ENCODE peak calls at places on chromosomes 5 and 9, in four cellular contexts. C is ovary, Q is heart left ventricle, B is PC-9. K is an unnamed sample.

GRCh38 chr5:111143910-111144309 is 51.8 kb downstream of the WDR36 start:
- DNase-seq in C (peak; percentile 78), Q (peak; percentile 67), B (no peak), K (peak; percentile 36)

GRCh38 chr9:4092793-4093709 is 206.8 kb downstream of the GLIS3 start:
- DNase-seq in C (no peak), Q (no peak), B (no peak), K (no peak)

GRCh38 chr5:139671096-139671841 is 23.1 kb downstream of the CXXC5 start:
- DNase-seq in C (no peak), Q (peak; percentile 83), B (no peak), K (peak; percentile 74)

GRCh38 chr5:113068559-113068958 is 92.0 kb downstream of the DCP2 start:
- DNase-seq in C (no peak), Q (no peak), B (no peak), K (no peak)

GRCh38 chr5:9782806-9783560 is 152.8 kb upstream of the TAS2R1 start:
- DNase-seq in C (no peak), Q (no peak), B (no peak), K (no peak)

GRCh38 chr5:13569088-13569715 is 375.3 kb downstream of the DNAH5 start:
- DNase-seq in C (no peak), Q (no peak), B (no peak), K (no peak)

GRCh38 chr5:1230551-1230950 is 5.4 kb downstream of the SLC6A18 start:
- DNase-seq in C (no peak), Q (no peak), B (no peak), K (no peak)

GRCh38 chr5:59487068-59487686 is 406.3 kb downstream of the PDE4D start:
- DNase-seq in C (no peak), Q (no peak), B (no peak), K (no peak)

GRCh38 chr5:123209163-123210013 is 120.3 kb downstream of the PRDM6 start:
- DNase-seq in C (no peak), Q (no peak), B (peak; percentile 6), K (peak; percentile 75)

GRCh38 chr9:95506692-95507455 is 9.9 kb downstream of the PTCH1 start:
- DNase-seq in C (peak; percentile 59), Q (peak; percentile 71), B (peak; percentile 32), K (peak; percentile 62)

GRCh38 chr9:14403112-14403511 is 89.2 kb upstream of the NFIB start:
- DNase-seq in C (no peak), Q (no peak), B (no peak), K (no peak)

GRCh38 chr5:160342413-160342941 is 27.9 kb downstream of the C1QTNF2 start:
- DNase-seq in C (peak; percentile 55), Q (no peak), B (peak; percentile 31), K (peak; percentile 22)

GRCh38 chr5:91469517-91470165 is 86.5 kb upstream of the ARRDC3 start:
- DNase-seq in C (no peak), Q (no peak), B (peak; percentile 5), K (no peak)

GRCh38 chr9:130473521-130473920 is 28.8 kb downstream of the ASS1 start:
- DNase-seq in C (no peak), Q (no peak), B (no peak), K (no peak)

GRCh38 chr5:168269950-168270349 is 21.5 kb upstream of the WWC1 start:
- DNase-seq in C (no peak), Q (no peak), B (peak; percentile 26), K (no peak)

GRCh38 chr5:173327084-173327947 is 898 bp downstream of the STC2 start:
- DNase-seq in C (no peak), Q (no peak), B (peak; percentile 31), K (peak; percentile 59)

GRCh38 chr5:169804861-169805260 is 167.8 kb downstream of the DOCK2 start:
- DNase-seq in C (no peak), Q (no peak), B (no peak), K (no peak)

GRCh38 chr5:34490501-34491250 is 165.5 kb upstream of the RAI14 start:
- DNase-seq in C (no peak), Q (no peak), B (no peak), K (no peak)

GRCh38 chr5:90014420-90014819 is 395.1 kb downstream of the CETN3 start:
- DNase-seq in C (no peak), Q (no peak), B (no peak), K (no peak)

GRCh38 chr5:98564836-98565235 is 208.6 kb upstream of the RGMB start:
- DNase-seq in C (no peak), Q (no peak), B (no peak), K (no peak)

GRCh38 chr5:143401846-143402463 is 1.5 kb downstream of the NR3C1 start:
- DNase-seq in C (no peak), Q (no peak), B (peak; percentile 4), K (peak; percentile 14)

GRCh38 chr5:14663734-14664269 is 716 bp upstream of the OTULIN start:
- DNase-seq in C (no peak), Q (no peak), B (no peak), K (no peak)

GRCh38 chr5:143059355-143059754 is 289.2 kb downstream of the ARHGAP26 start:
- DNase-seq in C (no peak), Q (no peak), B (no peak), K (no peak)

GRCh38 chr5:1118738-1119137 is 6.9 kb upstream of the SLC12A7 start:
- DNase-seq in C (peak; percentile 67), Q (no peak), B (peak; percentile 71), K (no peak)

GRCh38 chr9:65432051-65432450 is 147.0 kb upstream of the FOXD4L5 start:
- DNase-seq in C (no peak), Q (no peak), B (no peak), K (no peak)

GRCh38 chr9:91515074-91515687 is 91.5 kb upstream of the NFIL3 start:
- DNase-seq in C (peak; percentile 37), Q (no peak), B (no peak), K (no peak)

GRCh38 chr5:112653638-112654037 is 84.0 kb upstream of the APC start:
- DNase-seq in C (no peak), Q (no peak), B (no peak), K (no peak)

GRCh38 chr9:84322830-84323229 is 17.7 kb downstream of the SLC28A3 start:
- DNase-seq in C (no peak), Q (no peak), B (no peak), K (peak; percentile 78)

GRCh38 chr9:106953166-106953565 is 90.2 kb downstream of the ZNF462 start:
- DNase-seq in C (peak; percentile 26), Q (no peak), B (no peak), K (peak; percentile 36)

GRCh38 chr5:11027660-11028059 is 266.6 kb upstream of the DAP start:
- DNase-seq in C (no peak), Q (no peak), B (no peak), K (no peak)

GRCh38 chr5:176732736-176733585 is 77.4 kb upstream of the UNC5A start:
- DNase-seq in C (no peak), Q (peak; percentile 44), B (no peak), K (no peak)

GRCh38 chr5:76303917-76304316 is 99.2 kb upstream of the IQGAP2 start:
- DNase-seq in C (no peak), Q (no peak), B (no peak), K (peak; percentile 36)

GRCh38 chr9:86907346-86907745 is 40.0 kb downstream of the GAS1 start:
- DNase-seq in C (no peak), Q (no peak), B (no peak), K (no peak)

GRCh38 chr9:86901511-86901910 is 45.8 kb downstream of the GAS1 start:
- DNase-seq in C (no peak), Q (no peak), B (no peak), K (no peak)

GRCh38 chr9:86902606-86903460 is 44.5 kb downstream of the GAS1 start:
- DNase-seq in C (peak; percentile 32), Q (no peak), B (no peak), K (no peak)

GRCh38 chr9:86908261-86908660 is 39.0 kb downstream of the GAS1 start:
- DNase-seq in C (no peak), Q (no peak), B (no peak), K (no peak)

GRCh38 chr9:86903461-86904010 is 43.8 kb downstream of the GAS1 start:
- DNase-seq in C (peak; percentile 35), Q (no peak), B (no peak), K (no peak)
- H3K27ac ChIP-seq in C (no peak overlapping the region), Q (no peak overlapping the region), B (no peak overlapping the region), K (no peak overlapping the region)

DNA sequence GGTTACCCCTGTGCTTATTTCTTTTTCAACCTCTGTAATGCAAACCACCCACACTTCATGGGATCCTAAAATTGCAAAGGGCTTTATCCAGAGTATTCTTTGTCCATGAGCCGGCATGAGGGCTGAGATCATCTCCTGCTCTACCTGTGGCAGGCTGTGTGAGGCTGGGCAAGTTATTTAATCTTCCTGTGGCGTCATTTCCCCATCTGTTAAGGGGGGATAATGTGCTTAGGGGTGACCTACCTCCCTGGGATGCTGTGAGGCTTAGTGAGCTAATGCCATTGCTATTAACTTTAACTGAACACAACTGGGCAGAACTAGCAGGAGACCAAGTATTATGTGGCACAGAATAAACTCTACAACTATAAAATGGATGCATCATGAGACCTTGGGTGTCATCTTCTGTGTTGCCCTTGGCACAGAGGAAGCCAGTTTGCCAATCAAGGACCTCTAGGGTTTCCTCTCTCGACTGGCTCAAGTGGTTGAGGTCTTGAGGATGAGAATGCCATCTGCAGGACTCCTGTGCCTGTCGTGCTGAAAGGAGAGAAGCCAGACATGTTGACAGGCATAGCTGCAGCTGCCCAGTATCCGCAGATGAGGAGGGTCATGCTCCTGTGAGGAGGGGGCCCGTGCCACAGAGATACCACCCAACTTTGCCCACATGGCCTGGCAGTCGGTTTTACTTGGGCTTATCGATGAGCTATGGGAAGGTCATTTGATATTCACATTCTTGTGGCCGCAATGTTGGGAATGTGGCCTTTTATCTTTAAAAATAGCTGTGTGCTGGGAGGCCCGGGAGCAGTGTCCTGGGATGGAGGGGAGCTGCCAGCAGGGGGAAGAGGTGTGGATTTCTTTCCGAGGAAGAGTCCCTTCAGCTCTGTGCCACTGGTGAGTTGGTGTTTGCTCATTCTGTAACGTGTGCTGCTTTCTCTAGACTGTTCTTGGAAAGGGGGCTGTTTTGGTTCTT is 17.2 kb downstream of the FRMPD1 start:
- DNase-seq in C (no peak), Q (no peak), B (no peak), K (no peak)
- TF ChIP-seq CTCF in C (no peak), Q (no peak), B (no peak), K (no peak)

GRCh38 chr5:174581483-174581882 is 142.9 kb upstream of the MSX2 start:
- DNase-seq in C (no peak), Q (no peak), B (no peak), K (no peak)
- H3K27ac ChIP-seq in C (no peak overlapping the region), Q (no peak overlapping the region), B (no peak overlapping the region), K (no peak overlapping the region)

GRCh38 chr9:33165263-33166151 is 1.6 kb downstream of the B4GALT1 start:
- DNase-seq in C (peak; percentile 42), Q (no peak), B (no peak), K (peak; percentile 74)

GRCh38 chr9:33167084-33167948 is at the start of gene B4GALT1:
- DNase-seq in C (peak; percentile 98), Q (peak; percentile 99), B (peak; percentile 93), K (peak; percentile 97)

GRCh38 chr9:33167949-33168535 is 906 bp upstream of the B4GALT1 start:
- DNase-seq in C (no peak), Q (peak; percentile 68), B (no peak), K (no peak)

GRCh38 chr9:33164138-33164809 is 2.9 kb downstream of the B4GALT1 start:
- DNase-seq in C (no peak), Q (no peak), B (no peak), K (no peak)

GRCh38 chr9:33166263-33167083 is 663 bp downstream of the B4GALT1 start:
- DNase-seq in C (peak; percentile 71), Q (no peak), B (no peak), K (no peak)
- TF ChIP-seq CTCF in C (no peak), Q (no peak), B (no peak), K (no peak)

K was measured in RWPE1.